ENCODE peak calls at places on chromosomes 5 and 9, in eight cellular contexts. E is CD8-positive, alpha-beta T cell; L is tibial artery; J is Peyer's patch; V is aorta; Z is small intestine; K is CD8-positive, alpha-beta memory T cell; P is uterus. N is an unnamed sample. For H3K4me1 and H3K9me3, the result is how much of the 10 kb centered on the place peaks cover.

GRCh38 chr5:67248703-67249589 is 52.3 kb upstream of the CD180 start:
- DNase-seq in E (no peak), L (no peak), J (no peak), V (no peak), Z (peak), K (no peak), P (no peak), N (no peak)

GRCh38 chr9:34628656-34629491 is at the start of gene ARID3C:
- DNase-seq in E (no peak), L (no peak), J (no peak), V (no peak), Z (peak), K (peak), P (no peak), N (peak)

GRCh38 chr5:54063817-54064216 is 246.6 kb downstream of the ARL15 start:
- DNase-seq in E (no peak), L (no peak), J (no peak), V (no peak), Z (no peak), K (no peak), P (no peak), N (peak)

GRCh38 chr9:126619336-126619919 is 5.7 kb downstream of the LMX1B start:
- DNase-seq in E (no peak), L (no peak), J (no peak), V (peak), Z (no peak), K (no peak), P (no peak), N (no peak)

GRCh38 chr9:34256987-34257585 is 72.0 kb downstream of the KIF24 start:
- DNase-seq in E (peak), L (peak), J (no peak), V (peak), Z (no peak), K (peak), P (no peak), N (no peak)

GRCh38 chr5:1041225-1042186 is 32.9 kb downstream of the NKD2 start:
- DNase-seq in E (no peak), L (no peak), J (no peak), V (no peak), Z (no peak), K (no peak), P (no peak), N (no peak)

GRCh38 chr5:93328833-93329232 is 252.2 kb downstream of the NR2F1-AS1 start:
- DNase-seq in E (no peak), L (no peak), J (no peak), V (no peak), Z (no peak), K (no peak), P (no peak), N (no peak)

GRCh38 chr9:81801190-81801589 is 111.8 kb upstream of the TLE1 start:
- DNase-seq in E (no peak), L (no peak), J (no peak), V (no peak), Z (no peak), K (no peak), P (no peak), N (no peak)

GRCh38 chr5:54311178-54311811 is 922 bp upstream of the ARL15 start:
- DNase-seq in E (no peak), L (no peak), J (no peak), V (no peak), Z (peak), K (no peak), P (no peak), N (peak)

GRCh38 chr5:62574599-62574998 is 4.0 kb upstream of the LRRC70 start:
- DNase-seq in E (no peak), L (no peak), J (no peak), V (no peak), Z (no peak), K (no peak), P (no peak), N (no peak)

GRCh38 chr5:175658299-175659145 is 651 bp downstream of the HRH2 start:
- DNase-seq in E (no peak), L (peak), J (no peak), V (peak), Z (no peak), K (peak), P (no peak), N (peak)

GRCh38 chr9:121974421-121974820 is 118.7 kb downstream of the TTLL11 start:
- DNase-seq in E (no peak), L (no peak), J (no peak), V (no peak), Z (no peak), K (no peak), P (no peak), N (no peak)

GRCh38 chr5:71996789-71997188 is 110.5 kb upstream of the MAP1B start:
- DNase-seq in E (no peak), L (no peak), J (no peak), V (no peak), Z (no peak), K (no peak), P (no peak), N (no peak)

GRCh38 chr5:109936996-109937395 is 247.3 kb downstream of the MAN2A1 start:
- DNase-seq in E (no peak), L (no peak), J (no peak), V (no peak), Z (no peak), K (no peak), P (no peak), N (no peak)

GRCh38 chr9:110081395-110081794 is 126.6 kb downstream of the C9orf152 start:
- DNase-seq in E (no peak), L (no peak), J (no peak), V (no peak), Z (no peak), K (no peak), P (no peak), N (peak)

GRCh38 chr5:29001666-29002065 is 1963.3 kb upstream of the CDH9 start:
- DNase-seq in E (no peak), L (no peak), J (no peak), V (no peak), Z (no peak), K (no peak), P (no peak), N (peak)

GRCh38 chr5:170634236-170634990 is 130.6 kb downstream of the KCNIP1 start:
- DNase-seq in E (no peak), L (no peak), J (no peak), V (no peak), Z (no peak), K (no peak), P (no peak), N (no peak)

GRCh38 chr5:6676702-6677101 is 36.5 kb upstream of the TENT4A start:
- DNase-seq in E (no peak), L (no peak), J (no peak), V (no peak), Z (no peak), K (no peak), P (no peak), N (no peak)

DNA sequence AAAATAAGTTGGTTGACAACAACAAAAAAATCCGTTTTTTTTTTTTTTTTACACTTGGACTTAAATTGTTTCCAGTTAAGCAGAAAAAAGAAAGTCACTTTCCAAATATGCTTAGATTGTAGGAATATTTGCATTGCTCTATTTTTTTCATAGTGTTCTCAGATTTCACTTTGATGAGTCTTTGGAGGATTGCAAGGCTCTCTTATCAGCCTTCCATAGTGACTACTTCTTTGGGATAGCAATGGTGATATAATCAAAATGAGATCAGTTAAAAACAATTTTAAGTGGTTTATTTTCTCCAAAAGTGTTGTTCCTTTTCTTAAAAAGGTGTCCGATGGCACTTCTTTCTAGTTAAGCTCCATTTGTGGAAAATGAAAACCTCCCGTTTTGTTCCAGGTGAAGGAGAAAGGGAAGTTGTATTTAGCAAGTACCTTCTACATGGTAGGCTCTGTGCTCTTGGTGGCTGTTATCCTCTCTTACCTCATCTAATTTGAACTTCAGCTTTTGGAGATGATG is 3.9 kb downstream of the RASGRF2 start:
- DNase-seq in E (no peak), L (no peak), J (no peak), V (no peak), Z (no peak), K (no peak), P (no peak), N (no peak)
- H3K4me1 ChIP-seq in E (under half), L (under half), J (under half), V (under half), Z (under half), K (under half), P (under half), N (under half)

GRCh38 chr5:37248387-37248969 is 698 bp downstream of the CPLANE1 start:
- DNase-seq in E (no peak), L (no peak), J (no peak), V (no peak), Z (no peak), K (no peak), P (no peak), N (peak)
- H3K27ac ChIP-seq in E (peak), L (peak), J (peak), V (peak), Z (peak), K (peak), P (peak), N (peak)

GRCh38 chr5:158477214-158477613 is 618.3 kb upstream of the CLINT1 start:
- DNase-seq in E (no peak), L (no peak), J (no peak), V (no peak), Z (no peak), K (no peak), P (no peak), N (no peak)
- H3K9me3 ChIP-seq in E (under half), L (under half), J (under half), V (under half), Z (under half), K (under half), P (under half), N (under half)

GRCh38 chr5:111238826-111239225 is 14.6 kb downstream of the CAMK4 start:
- DNase-seq in E (no peak), L (no peak), J (no peak), V (no peak), Z (no peak), K (no peak), P (no peak), N (no peak)

GRCh38 chr5:111234125-111234524 is 9.9 kb downstream of the CAMK4 start:
- DNase-seq in E (no peak), L (no peak), J (no peak), V (no peak), Z (no peak), K (peak), P (no peak), N (no peak)

GRCh38 chr5:111237470-111237869 is 13.3 kb downstream of the CAMK4 start:
- DNase-seq in E (no peak), L (no peak), J (no peak), V (no peak), Z (no peak), K (no peak), P (no peak), N (peak)

GRCh38 chr5:111235635-111236034 is 11.5 kb downstream of the CAMK4 start:
- DNase-seq in E (no peak), L (no peak), J (no peak), V (no peak), Z (no peak), K (no peak), P (no peak), N (no peak)

GRCh38 chr5:111236995-111237394 is 12.8 kb downstream of the CAMK4 start:
- DNase-seq in E (no peak), L (no peak), J (no peak), V (no peak), Z (no peak), K (no peak), P (no peak), N (no peak)
- H3K4me1 ChIP-seq in E (half or more), L (under half), J (under half), V (under half), Z (under half), K (half or more), P (under half), N (under half)

GRCh38 chr9:22118810-22119479 is 109.8 kb upstream of the CDKN2B start:
- DNase-seq in E (no peak), L (no peak), J (no peak), V (no peak), Z (no peak), K (no peak), P (no peak), N (no peak)
- H3K27ac ChIP-seq in E (no peak), L (no peak), J (peak), V (no peak), Z (peak), K (no peak), P (no peak), N (no peak)

GRCh38 chr9:72473474-72474241 is 47.8 kb upstream of the TMC1 start:
- DNase-seq in E (no peak), L (no peak), J (no peak), V (no peak), Z (peak), K (no peak), P (no peak), N (no peak)
- H3K9me3 ChIP-seq in E (under half), L (under half), J (under half), V (under half), Z (under half), K (under half), P (under half), N (under half)

N was measured in cardiac muscle cell.